ENCODE peak calls at places on chromosomes 13 and 19, in four cellular contexts. F is K562, Q is HCT116, S is HepG2. X is an unnamed sample.

GRCh38 chr13:53198017-53198416 is 169.4 kb downstream of the OLFM4 start:
- DNase-seq in S (no peak), Q (no peak), F (no peak), X (no peak)

GRCh38 chr13:27997904-27998522 is 9.5 kb upstream of the URAD start:
- DNase-seq in S (peak; percentile 48), F (peak; percentile 17), Q (peak; percentile 70), X (no peak)

GRCh38 chr13:73303858-73304257 is 245.1 kb downstream of the KLF5 start:
- DNase-seq in S (no peak), Q (no peak), F (no peak), X (no peak)

GRCh38 chr13:37914781-37915391 is 45.3 kb upstream of the TRPC4 start:
- DNase-seq in Q (no peak), S (no peak), F (no peak), X (no peak)

GRCh38 chr13:102136735-102137296 is 265.0 kb downstream of the FGF14 start:
- DNase-seq in S (no peak), Q (no peak), F (no peak), X (no peak)

GRCh38 chr13:108586826-108587225 is 42.6 kb upstream of the MYO16 start:
- DNase-seq in Q (no peak), S (no peak), F (no peak), X (no peak)

GRCh38 chr19:10356431-10356830 is 17.0 kb upstream of the ICAM3 start:
- DNase-seq in S (no peak), Q (no peak), F (peak; percentile 3), X (no peak)

GRCh38 chr13:69198706-69199105 is 908.9 kb upstream of the ATXN8OS start:
- DNase-seq in Q (no peak), S (no peak), F (no peak), X (no peak)

GRCh38 chr13:113862191-113862765 is 1.6 kb downstream of the GAS6 start:
- DNase-seq in F (no peak), Q (no peak), S (no peak), X (no peak)

GRCh38 chr19:37999309-38000213 is 92.6 kb downstream of the SIPA1L3 start:
- DNase-seq in F (no peak), Q (peak; percentile 88), S (no peak), X (peak; percentile 28)

GRCh38 chr13:83692800-83693199 is 189.5 kb downstream of the SLITRK1 start:
- DNase-seq in Q (no peak), F (no peak), S (no peak), X (no peak)

GRCh38 chr13:24196593-24197197 is 36.2 kb downstream of the SPATA13 start:
- DNase-seq in F (no peak), Q (no peak), S (no peak), X (no peak)

GRCh38 chr13:39779337-39780270 is 124.1 kb downstream of the COG6 start:
- DNase-seq in Q (no peak), F (no peak), S (no peak), X (no peak)

GRCh38 chr13:106517151-106517847 is 18.2 kb downstream of the EFNB2 start:
- DNase-seq in F (no peak), Q (no peak), S (no peak), X (no peak)

GRCh38 chr19:33577947-33578346 is 43.8 kb upstream of the CHST8 start:
- DNase-seq in S (no peak), Q (no peak), F (no peak), X (no peak)

GRCh38 chr13:38103851-38104250 is 234.3 kb upstream of the TRPC4 start:
- DNase-seq in Q (no peak), F (no peak), S (no peak), X (no peak)

GRCh38 chr19:10729406-10729805 is 11.5 kb downstream of the DNM2 start:
- DNase-seq in Q (no peak), S (no peak), F (no peak), X (no peak)

GRCh38 chr19:4633140-4633967 is 6.0 kb upstream of the TNFAIP8L1 start:
- DNase-seq in S (peak; percentile 67), Q (peak; percentile 65), F (peak; percentile 81), X (peak; percentile 80)

GRCh38 chr19:8438236-8438635 is 6.5 kb upstream of the HNRNPM start:
- DNase-seq in F (no peak), S (no peak), Q (no peak), X (no peak)

GRCh38 chr13:30766957-30767603 is 31.7 kb downstream of the ALOX5AP start:
- DNase-seq in Q (no peak), S (no peak), F (no peak), X (no peak)

GRCh38 chr19:48770223-48770622 is 14.9 kb downstream of the FGF21 start:
- DNase-seq in Q (no peak), F (no peak), S (no peak), X (no peak)

GRCh38 chr19:44694184-44694579 is 4.8 kb upstream of the CEACAM16 start:
- DNase-seq in F (peak; percentile 42), Q (no peak), S (no peak), X (no peak)

GRCh38 chr19:57241181-57241580 is 749 bp downstream of the ZNF805 start:
- DNase-seq in S (peak; percentile 12), F (peak; percentile 13), Q (no peak), X (no peak)

GRCh38 chr13:111657013-111657412 is 336.6 kb downstream of the TEX29 start:
- DNase-seq in F (no peak), Q (no peak), S (no peak), X (no peak)

GRCh38 chr13:39415403-39415802 is 187.6 kb downstream of the LHFPL6 start:
- DNase-seq in F (no peak), Q (peak; percentile 15), S (no peak), X (no peak)

GRCh38 chr19:5850189-5850588 is 1.1 kb downstream of the FUT3 start:
- DNase-seq in F (no peak), S (no peak), Q (no peak), X (no peak)

GRCh38 chr13:98384739-98385138 is 192.2 kb downstream of the STK24 start:
- DNase-seq in Q (no peak), S (no peak), F (no peak), X (no peak)

GRCh38 chr13:24746618-24747247 is 17.2 kb upstream of the RNF17 start:
- DNase-seq in S (no peak), F (no peak), Q (no peak), X (no peak)

GRCh38 chr13:97567510-97568243 is 133.7 kb downstream of the RAP2A start:
- DNase-seq in S (peak; percentile 54), F (no peak), Q (peak; percentile 40), X (no peak)

GRCh38 chr19:57192064-57192395 is 730 bp downstream of the ZNF264 start:
- DNase-seq in S (no peak), F (no peak), Q (no peak), X (no peak)

GRCh38 chr19:32404939-32405430 is 585 bp upstream of the DPY19L3 start:
- DNase-seq in Q (no peak), F (no peak), S (peak; percentile 19), X (no peak)

DNA sequence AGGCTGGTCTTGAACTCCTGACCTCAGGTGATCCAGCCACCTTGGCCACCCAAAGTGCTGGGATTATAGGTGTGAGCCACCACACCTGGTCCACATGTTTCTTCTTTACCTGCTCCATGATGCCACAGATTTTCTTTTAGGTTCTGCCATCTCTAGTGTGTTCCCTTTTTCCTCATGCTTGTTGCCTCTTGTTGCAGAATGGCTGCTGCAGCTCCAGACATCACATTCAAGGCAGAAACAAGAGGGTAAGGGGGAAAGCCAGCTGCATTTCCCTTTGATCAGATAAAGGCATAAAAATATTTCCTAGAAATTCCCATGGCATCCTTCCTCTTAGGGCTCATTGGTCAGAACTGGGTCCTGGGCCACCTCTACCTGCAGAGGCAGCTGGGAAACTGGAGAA is 12.3 kb upstream of the CCDC124 start:
- DNase-seq in F (no peak), S (no peak), Q (no peak), X (no peak)
- TF ChIP-seq TCF7L2 in F (no peak), S (no peak), Q (no peak), X (no peak)

DNA sequence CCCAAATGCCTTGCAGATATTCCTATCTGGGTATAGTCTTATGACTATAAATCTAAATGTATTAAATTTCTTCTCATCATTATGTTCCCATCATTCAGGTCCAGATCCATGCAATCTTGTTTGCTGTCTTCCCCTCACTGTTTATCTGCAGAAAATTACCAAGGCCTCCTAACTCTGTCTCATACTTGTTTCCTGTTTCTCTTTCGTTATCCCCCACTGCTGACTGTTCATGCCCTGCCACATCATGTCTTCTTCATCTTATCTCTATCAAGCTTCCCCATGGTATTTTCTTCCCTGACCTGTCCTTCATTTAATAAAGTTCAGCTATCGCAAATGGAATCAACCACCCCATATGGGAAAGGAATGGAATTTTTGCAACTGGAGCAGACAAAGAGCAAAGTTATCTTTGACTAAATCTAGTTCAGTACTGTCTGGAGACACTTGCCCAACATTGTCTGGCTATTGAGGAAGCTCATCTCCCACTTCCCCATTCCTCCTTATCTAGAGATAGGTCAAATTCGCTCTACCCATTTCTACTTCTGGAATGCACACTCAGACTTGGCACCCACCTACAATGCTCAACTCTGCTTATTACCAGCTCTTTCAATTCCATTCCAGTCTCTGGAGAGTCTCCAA is 1358.1 kb downstream of the EFNB2 start:
- DNase-seq in Q (no peak), S (no peak), F (no peak), X (no peak)
- TF ChIP-seq TCF7L2 in Q (no peak), S (no peak), F (no peak), X (no peak)

DNA sequence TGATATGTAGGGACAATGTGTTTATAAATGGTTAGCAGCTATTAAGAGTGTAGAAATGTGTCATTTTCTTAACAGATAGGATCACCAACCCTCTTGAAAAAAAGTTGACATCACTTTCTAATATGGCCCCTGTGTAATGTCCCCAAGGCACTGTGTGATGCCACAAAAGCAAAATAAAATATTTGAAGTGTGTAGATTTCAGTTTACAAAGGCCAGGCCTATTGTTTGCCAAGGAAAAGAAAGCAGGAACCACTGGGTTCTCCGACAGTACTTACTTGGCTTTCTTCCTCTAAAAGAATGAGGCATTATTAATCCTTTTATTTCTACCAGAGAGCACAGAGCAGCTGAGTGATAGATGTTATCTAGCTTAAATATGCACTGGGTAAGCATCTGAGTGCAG is 10.5 kb upstream of the GJA3 start:
- DNase-seq in S (no peak), Q (no peak), F (no peak), X (no peak)
- TF ChIP-seq TCF7L2 in S (no peak), Q (no peak), F (no peak), X (no peak)

GRCh38 chr13:31910633-31911032 is 120.9 kb upstream of the FRY start:
- DNase-seq in S (no peak), F (no peak), Q (no peak), X (no peak)

GRCh38 chr13:31908696-31909386 is 122.7 kb upstream of the FRY start:
- DNase-seq in Q (no peak), S (no peak), F (no peak), X (no peak)

GRCh38 chr13:31913459-31913858 is 118.1 kb upstream of the FRY start:
- DNase-seq in Q (no peak), S (no peak), F (no peak), X (no peak)

GRCh38 chr13:31912641-31913401 is 118.8 kb upstream of the FRY start:
- DNase-seq in S (no peak), Q (no peak), F (no peak), X (no peak)

GRCh38 chr13:31909889-31910551 is 121.6 kb upstream of the FRY start:
- DNase-seq in Q (peak; percentile 41), F (peak; percentile 16), S (peak; percentile 45), X (peak; percentile 20)
- TF ChIP-seq TCF7L2 in Q (no peak), F (no peak), S (no peak), X (no peak)

X was measured in Panc1.